ENCODE peak calls at places on chromosome 19, in eight cellular contexts. K is HCT116, C is GM23338, P is HepG2, L is K562, V is upper lobe of left lung, W is Panc1, O is GM12878. I is an unnamed sample.

GRCh38 chr19:16671652-16672274 is 10.8 kb downstream of the TMEM38A start:
- ATAC-seq in C (no peak), W (no peak), K (no peak), P (no peak), O (no peak), V (no peak), L (no peak), I (no peak)

GRCh38 chr19:33394006-33394722 is 20.7 kb downstream of the CEBPG start:
- ATAC-seq in W (peak; percentile 31), O (no peak), V (no peak), P (peak; percentile 5), L (no peak), K (no peak), C (no peak), I (peak; percentile 63)

GRCh38 chr19:45161715-45162463 is 1.1 kb upstream of the NKPD1 start:
- ATAC-seq in C (peak; percentile 64), P (peak; percentile 69), K (no peak), W (peak; percentile 49), V (no peak), O (no peak), L (peak; percentile 87), I (no peak)

GRCh38 chr19:1661995-1662394 is 9.6 kb upstream of the TCF3 start:
- ATAC-seq in P (no peak), W (no peak), O (no peak), L (no peak), V (no peak), C (no peak), K (no peak), I (no peak)

GRCh38 chr19:46481947-46482346 is 10.6 kb upstream of the PNMA8A start:
- ATAC-seq in O (no peak), W (no peak), P (no peak), L (no peak), C (no peak), K (no peak), V (no peak), I (peak; percentile 40)

GRCh38 chr19:37979547-37980082 is 72.6 kb downstream of the SIPA1L3 start:
- ATAC-seq in C (peak; percentile 66), P (peak; percentile 84), L (no peak), W (no peak), O (peak; percentile 46), V (peak; percentile 63), K (peak; percentile 76), I (no peak)

GRCh38 chr19:18433039-18433691 is 4.8 kb downstream of the ISYNA1 start:
- ATAC-seq in V (no peak), C (no peak), O (peak; percentile 55), L (peak; percentile 4), K (no peak), W (peak; percentile 1), P (no peak), I (no peak)

GRCh38 chr19:32580353-32580900 is 563 bp upstream of the PDCD5 start:
- ATAC-seq in O (peak; percentile 43), L (peak; percentile 49), P (no peak), K (peak; percentile 38), W (peak; percentile 68), V (peak; percentile 61), C (peak; percentile 31), I (peak; percentile 23)

GRCh38 chr19:1864480-1865171 is 1.2 kb upstream of the KLF16 start:
- ATAC-seq in P (peak; percentile 76), W (peak; percentile 65), C (peak; percentile 78), K (peak; percentile 57), O (peak; percentile 84), V (peak; percentile 83), L (peak; percentile 84), I (peak; percentile 52)

GRCh38 chr19:13012690-13013608 is 17.7 kb downstream of the NFIX start:
- ATAC-seq in V (no peak), C (no peak), O (peak; percentile 33), K (peak; percentile 70), L (peak; percentile 61), W (peak; percentile 31), P (peak; percentile 80), I (peak; percentile 61)

GRCh38 chr19:44992336-44993163 is 8.7 kb upstream of the RELB start:
- ATAC-seq in W (no peak), K (no peak), V (no peak), C (no peak), O (no peak), L (no peak), P (no peak), I (no peak)

GRCh38 chr19:30596268-30596667 is 224.1 kb downstream of the ZNF536 start:
- ATAC-seq in V (no peak), C (peak; percentile 11), O (no peak), P (no peak), L (no peak), K (no peak), W (no peak), I (no peak)

GRCh38 chr19:13872339-13872694 is 4.6 kb upstream of the NANOS3 start:
- ATAC-seq in P (no peak), L (no peak), O (no peak), K (peak; percentile 1), C (no peak), W (no peak), V (no peak), I (no peak)

GRCh38 chr19:2394054-2394668 is 33.2 kb downstream of the TIMM13 start:
- ATAC-seq in L (no peak), P (no peak), K (no peak), O (peak; percentile 78), V (no peak), C (no peak), W (no peak), I (no peak)

GRCh38 chr19:56927791-56928207 is 87.3 kb upstream of the PEG3 start:
- ATAC-seq in V (no peak), C (no peak), O (no peak), L (no peak), W (peak; percentile 69), K (no peak), P (peak; percentile 61), I (no peak)

GRCh38 chr19:23318143-23318542 is 67.9 kb upstream of the ZNF724 start:
- ATAC-seq in L (no peak), C (no peak), V (no peak), W (no peak), K (no peak), P (no peak), O (no peak), I (no peak)

GRCh38 chr19:10226376-10227214 is 4.5 kb downstream of the S1PR2 start:
- ATAC-seq in C (no peak), K (no peak), P (no peak), L (no peak), O (no peak), V (peak; percentile 70), W (no peak), I (peak; percentile 86)

GRCh38 chr19:36023432-36023831 is 9.2 kb downstream of the CLIP3 start:
- ATAC-seq in V (no peak), W (no peak), K (no peak), P (no peak), O (no peak), L (no peak), C (no peak), I (no peak)

GRCh38 chr19:36026091-36026876 is 6.4 kb downstream of the CLIP3 start:
- ATAC-seq in O (no peak), P (no peak), W (no peak), K (no peak), L (no peak), C (no peak), V (peak; percentile 31), I (no peak)

GRCh38 chr19:36028313-36029041 is 4.2 kb downstream of the CLIP3 start:
- ATAC-seq in W (no peak), O (no peak), L (no peak), K (no peak), P (no peak), C (no peak), V (no peak), I (no peak)

GRCh38 chr19:36027696-36028095 is 5.0 kb downstream of the CLIP3 start:
- ATAC-seq in W (no peak), L (no peak), P (no peak), C (no peak), V (no peak), O (no peak), K (no peak), I (no peak)

DNA sequence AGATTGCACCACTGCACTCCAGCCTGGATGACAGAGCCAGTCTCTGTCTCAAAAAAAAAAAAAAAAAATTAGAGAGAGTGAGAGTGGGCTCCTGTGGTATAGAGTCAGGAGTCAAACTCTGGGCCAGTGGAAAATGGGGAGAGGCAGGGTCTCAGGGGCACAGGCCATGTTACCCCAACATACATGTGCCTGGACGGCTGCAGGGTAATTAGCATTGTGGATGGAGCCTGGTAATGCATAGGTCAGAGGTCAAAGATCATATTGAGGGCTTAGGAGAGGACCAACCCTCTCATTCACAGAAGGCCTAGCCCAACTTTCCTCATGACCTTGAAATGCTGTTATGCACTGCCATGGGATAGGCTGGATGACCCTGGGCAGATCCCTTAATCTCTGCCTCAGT is 7.1 kb downstream of the CLIP3 start:
- ATAC-seq in K (no peak), V (no peak), L (peak; percentile 64), W (no peak), C (no peak), O (no peak), P (no peak), I (no peak)
- TF ChIP-seq POLR2AphosphoS5 in K (no peak), V (no peak), L (no peak), W (no peak), C (no peak), O (no peak), P (no peak), I (no peak)

GRCh38 chr19:48110350-48110966 is at the start of gene PLA2G4C:
- ATAC-seq in K (peak; percentile 71), L (peak; percentile 85), V (peak; percentile 85), C (peak; percentile 80), W (peak; percentile 85), O (peak; percentile 86), P (peak; percentile 73), I (peak; percentile 93)
- TF ChIP-seq POLR2AphosphoS5 in K (peak; percentile 66), L (no peak), V (peak; percentile 73), C (peak; percentile 50), W (no peak), O (peak; percentile 58), P (peak; percentile 77), I (peak; percentile 40)

DNA sequence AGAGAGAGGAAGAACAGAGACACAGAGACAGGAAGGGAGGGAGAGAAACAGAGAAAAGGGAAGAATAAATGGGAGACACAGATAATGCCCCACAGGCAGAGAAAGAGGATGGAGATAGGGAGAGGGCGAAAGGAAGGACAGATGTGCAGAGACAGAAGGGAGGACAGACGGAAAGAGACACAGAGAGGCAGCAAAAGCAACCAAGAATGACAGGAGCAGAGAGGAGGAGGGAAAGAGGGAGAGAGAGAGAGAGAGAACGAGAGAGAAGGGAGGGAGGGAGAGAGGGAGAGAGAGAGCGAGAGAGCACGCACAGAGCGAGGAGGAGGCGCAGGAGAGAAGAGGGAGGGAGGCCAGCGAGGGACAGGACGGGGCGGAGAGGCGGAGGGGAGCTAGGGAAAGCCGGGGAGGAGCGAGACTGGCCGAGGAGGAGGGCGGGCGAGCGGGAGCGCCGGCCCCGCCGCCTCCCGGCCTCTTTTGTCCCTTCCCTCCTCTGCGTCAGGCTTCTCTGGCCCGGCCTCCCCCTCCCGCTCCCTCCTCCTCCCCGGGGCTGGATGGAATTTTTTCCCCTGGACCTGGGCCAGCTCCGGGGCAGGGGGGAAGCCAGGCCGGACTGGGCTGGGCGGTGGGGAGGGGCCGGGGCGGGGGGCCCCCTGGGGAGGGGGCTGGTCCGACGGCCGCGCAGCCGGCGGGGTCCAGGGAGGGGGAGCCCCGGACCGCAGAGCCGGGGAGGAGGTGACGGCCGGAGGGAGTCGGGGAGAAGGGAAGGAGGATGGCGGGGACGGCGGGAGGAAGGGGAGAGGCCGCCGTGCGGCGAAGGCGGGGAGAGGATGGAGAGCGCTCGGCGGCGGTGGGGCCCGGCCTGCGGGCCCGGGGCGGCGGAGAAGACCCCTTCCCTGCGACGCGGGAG is 4.2 kb upstream of the SPACA6 start:
- ATAC-seq in W (peak; percentile 83), P (peak; percentile 61), C (peak; percentile 36), O (no peak), L (peak; percentile 72), V (peak; percentile 93), K (peak; percentile 84), I (peak; percentile 95)
- TF ChIP-seq POLR2AphosphoS5 in W (no peak), P (no peak), C (no peak), O (no peak), L (no peak), V (peak; percentile 72), K (peak; percentile 83), I (peak; percentile 69)

GRCh38 chr19:55210120-55210493 is 806 bp upstream of the PTPRH start:
- ATAC-seq in L (no peak), K (peak; percentile 46), V (no peak), W (peak; percentile 80), C (no peak), O (no peak), P (no peak), I (no peak)
- TF ChIP-seq POLR2AphosphoS5 in L (no peak), K (peak; percentile 53), V (no peak), W (peak; percentile 92), C (no peak), O (no peak), P (no peak), I (peak; percentile 39)

I was measured in gastroesophageal sphincter.